ENCODE peak calls at places on chromosomes 11 and 22, in six cellular contexts. A is Peyer's patch, B is H1, I is tibial nerve, F is heart left ventricle, P is gastrocnemius medialis. E is an unnamed sample. For H3K4me1, the result is how much of the 10 kb centered on the place peaks cover.

GRCh38 chr11:371716-372590 is 2.7 kb downstream of the B4GALNT4 start:
- DNase-seq in I (no peak), P (no peak), A (no peak), B (no peak), F (no peak), E (no peak)

GRCh38 chr22:17638432-17639237 is at the start of gene BCL2L13:
- DNase-seq in A (peak), B (peak), F (peak), I (peak), P (peak), E (peak)

GRCh38 chr22:39661842-39662676 is 91.5 kb downstream of the CACNA1I start:
- DNase-seq in A (peak), P (no peak), F (no peak), B (peak), I (no peak), E (no peak)

GRCh38 chr22:18001040-18001893 is 23.1 kb downstream of the MICAL3 start:
- DNase-seq in A (peak), P (peak), B (peak), I (peak), F (peak), E (peak)

GRCh38 chr11:67118059-67118766 is 850 bp upstream of the KDM2A start:
- DNase-seq in F (peak), A (peak), I (no peak), B (peak), P (peak), E (peak)

GRCh38 chr11:126335463-126335760 is 20.1 kb upstream of the ST3GAL4 start:
- DNase-seq in A (peak), I (no peak), B (no peak), P (peak), F (peak), E (no peak)

GRCh38 chr22:24968066-24968561 is 15.6 kb downstream of the KIAA1671 start:
- DNase-seq in A (no peak), P (peak), I (no peak), F (peak), B (peak), E (no peak)

GRCh38 chr11:88337342-88338222 is at the start of gene CTSC:
- DNase-seq in A (peak), P (peak), I (peak), B (peak), F (peak), E (peak)

GRCh38 chr11:67428052-67429001 is at the start of gene RPS6KB2:
- DNase-seq in A (peak), P (peak), F (peak), B (peak), I (peak), E (peak)

GRCh38 chr11:86463120-86463519 is 88.4 kb downstream of the CCDC81 start:
- DNase-seq in B (no peak), I (no peak), P (no peak), F (no peak), A (no peak), E (no peak)

GRCh38 chr11:57321996-57322880 is 2.5 kb downstream of the TNKS1BP1 start:
- DNase-seq in A (peak), B (peak), F (peak), P (peak), I (peak), E (peak)

DNA sequence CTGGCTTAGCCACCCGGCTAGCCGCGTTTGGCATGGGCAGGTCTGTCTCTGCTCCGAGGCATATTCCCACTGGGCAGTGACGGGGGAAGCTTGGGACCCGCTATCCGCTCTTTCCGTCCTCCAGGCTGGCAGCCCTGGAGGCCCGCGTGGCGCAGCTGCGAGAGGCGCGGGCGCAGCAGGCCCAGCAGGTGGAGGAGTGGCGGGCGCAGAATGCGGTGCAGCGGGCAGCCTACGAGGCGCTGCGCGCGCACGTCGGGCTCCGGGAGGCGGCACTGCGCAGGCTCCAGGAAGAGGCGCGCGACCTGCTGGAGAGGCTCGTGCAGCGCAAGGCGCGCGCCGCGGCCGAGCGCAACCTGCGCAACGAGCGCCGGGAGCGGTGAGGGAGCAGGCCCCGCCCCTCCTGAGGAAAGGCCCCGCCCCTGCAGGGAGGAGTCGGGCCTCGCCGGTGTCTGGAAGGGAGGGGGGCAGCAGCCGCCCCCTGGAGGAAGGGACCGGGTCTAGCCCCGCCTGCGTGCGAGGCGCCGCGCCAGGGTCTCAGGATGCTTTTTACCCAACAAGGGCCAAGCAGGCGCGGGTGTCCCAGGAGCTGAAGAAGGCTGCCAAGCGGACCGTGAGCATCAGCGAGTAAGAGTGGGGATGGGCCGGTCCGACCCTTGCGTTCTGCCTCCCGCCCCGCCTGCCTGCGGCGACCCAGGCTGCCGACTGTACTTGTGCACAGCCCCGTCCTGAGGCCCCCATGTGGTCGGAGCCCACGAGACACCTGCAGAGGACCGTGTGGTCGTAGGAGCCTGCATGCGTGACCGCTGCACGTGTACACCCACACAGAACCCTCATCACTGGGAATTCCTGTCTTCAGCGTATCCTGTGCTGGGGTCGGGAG is 7.9 kb downstream of the ATG16L2 start:
- DNase-seq in A (peak), P (peak), F (peak), B (peak), I (peak), E (peak)
- TF ChIP-seq POLR2A in A (peak), P (peak), F (no peak), B (peak), I (no peak), E (no peak)

GRCh38 chr11:119155733-119156492 is 7.1 kb downstream of the ABCG4 start:
- DNase-seq in A (no peak), F (no peak), I (no peak), B (peak), P (no peak), E (no peak)

GRCh38 chr11:119156496-119156895 is 7.6 kb downstream of the ABCG4 start:
- DNase-seq in B (no peak), P (no peak), A (no peak), F (no peak), I (no peak), E (no peak)

GRCh38 chr11:119160151-119160550 is 8.4 kb upstream of the NLRX1 start:
- DNase-seq in F (no peak), P (no peak), B (no peak), A (no peak), I (no peak), E (no peak)

GRCh38 chr11:119157088-119157487 is 8.2 kb downstream of the ABCG4 start:
- DNase-seq in A (no peak), I (no peak), F (no peak), B (no peak), P (no peak), E (no peak)

DNA sequence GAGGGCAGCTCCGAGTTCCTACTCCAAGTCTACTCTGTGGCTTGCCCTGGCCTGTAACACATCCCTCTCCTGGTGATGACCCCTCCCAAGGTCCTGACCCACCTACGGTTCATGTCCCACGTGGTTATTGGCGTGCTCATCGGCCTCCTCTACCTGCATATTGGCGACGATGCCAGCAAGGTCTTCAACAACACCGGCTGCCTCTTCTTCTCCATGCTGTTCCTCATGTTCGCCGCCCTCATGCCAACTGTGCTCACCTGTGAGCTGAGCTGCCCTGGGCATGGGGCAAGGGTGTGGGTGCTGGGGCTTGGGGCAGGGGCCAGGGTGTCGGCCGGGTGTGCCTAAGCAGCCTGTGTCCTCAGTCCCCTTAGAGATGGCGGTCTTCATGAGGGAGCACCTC is 9.6 kb downstream of the ABCG4 start:
- DNase-seq in A (no peak), I (no peak), B (no peak), P (no peak), F (no peak), E (no peak)
- H3K4me1 ChIP-seq in A (under half), I (under half), B (under half), P (under half), F (under half), E (under half)

GRCh38 chr22:37111156-37111717 is 1.7 kb upstream of the TMPRSS6 start:
- DNase-seq in I (no peak), P (no peak), A (no peak), B (no peak), F (no peak), E (no peak)

GRCh38 chr22:37105990-37106389 is 3.5 kb downstream of the TMPRSS6 start:
- DNase-seq in A (no peak), B (no peak), P (no peak), I (no peak), F (no peak), E (no peak)

GRCh38 chr22:37105154-37105553 is 4.4 kb downstream of the TMPRSS6 start:
- DNase-seq in I (no peak), F (no peak), A (no peak), B (no peak), P (no peak), E (no peak)

GRCh38 chr22:37109242-37109917 is at the start of gene TMPRSS6:
- DNase-seq in B (no peak), I (no peak), P (no peak), A (no peak), F (no peak), E (no peak)

GRCh38 chr22:37107779-37108621 is 1.5 kb downstream of the TMPRSS6 start:
- DNase-seq in P (no peak), F (no peak), I (no peak), A (no peak), B (no peak), E (no peak)
- TF ChIP-seq POLR2A in P (no peak), F (no peak), I (no peak), A (no peak), B (no peak), E (no peak)

GRCh38 chr22:42357634-42358296 is 74.4 kb downstream of the NFAM1 start:
- DNase-seq in A (no peak), I (no peak), B (no peak), P (peak), F (peak), E (no peak)
- H3K4me1 ChIP-seq in A (under half), I (under half), B (under half), P (under half), F (under half), E (under half)

E was measured in ovary.